ENCODE peak calls at places on chromosomes 2 and 18, in six cellular contexts. Z is heart left ventricle, J is RWPE2, G is psoas muscle, N is upper lobe of right lung, A is uterus. U is an unnamed sample.
A peak's percentile ranks its signal among the peaks of the same experiment; 100 is the strongest.

GRCh38 chr18:58865714-58866113 is 1.0 kb downstream of the ZNF532 start:
- DNase-seq in Z (no peak), J (no peak), G (no peak), N (no peak), A (no peak), U (no peak)

GRCh38 chr2:205776139-205776538 is 93.8 kb downstream of the NRP2 start:
- DNase-seq in Z (peak; percentile 36), J (no peak), G (peak; percentile 64), N (peak; percentile 67), A (no peak), U (peak; percentile 48)

GRCh38 chr2:180944372-180944771 is 36.0 kb upstream of the UBE2E3 start:
- DNase-seq in Z (no peak), J (no peak), G (no peak), N (no peak), A (no peak), U (no peak)

GRCh38 chr2:97905294-97905693 is 90.5 kb downstream of the TMEM131 start:
- DNase-seq in Z (no peak), J (no peak), G (no peak), N (no peak), A (no peak), U (no peak)

GRCh38 chr2:205570641-205571040 is 111.7 kb upstream of the NRP2 start:
- DNase-seq in Z (no peak), J (no peak), G (no peak), N (no peak), A (no peak), U (no peak)

GRCh38 chr2:127683766-127684165 is 8.4 kb upstream of the LIMS2 start:
- DNase-seq in Z (no peak), J (no peak), G (peak; percentile 64), N (no peak), A (no peak), U (no peak)

GRCh38 chr2:86223098-86223681 is 23.9 kb downstream of the MRPL35 start:
- DNase-seq in Z (peak; percentile 73), J (no peak), G (peak; percentile 71), N (no peak), A (peak; percentile 89), U (peak; percentile 66)

GRCh38 chr2:159562248-159562647 is 54.1 kb downstream of the BAZ2B start:
- DNase-seq in Z (no peak), J (no peak), G (no peak), N (no peak), A (no peak), U (no peak)

GRCh38 chr2:75130171-75130570 is 69.1 kb downstream of the TACR1 start:
- DNase-seq in Z (no peak), J (no peak), G (no peak), N (no peak), A (no peak), U (no peak)

GRCh38 chr2:128585706-128586105 is 267.0 kb upstream of the HS6ST1 start:
- DNase-seq in Z (no peak), J (no peak), G (no peak), N (no peak), A (no peak), U (peak; percentile 44)

GRCh38 chr2:177530513-177531039 is 138.0 kb downstream of the AGPS start:
- DNase-seq in Z (no peak), J (no peak), G (no peak), N (no peak), A (no peak), U (no peak)

GRCh38 chr2:212607080-212607479 is 68.5 kb upstream of the ERBB4 start:
- DNase-seq in Z (no peak), J (no peak), G (no peak), N (no peak), A (no peak), U (no peak)

GRCh38 chr2:149313512-149313972 is 16.8 kb upstream of the LYPD6 start:
- DNase-seq in Z (no peak), J (no peak), G (no peak), N (no peak), A (peak; percentile 16), U (peak; percentile 70)

GRCh38 chr2:170679607-170680079 is 35.5 kb upstream of the SP5 start:
- DNase-seq in Z (no peak), J (no peak), G (no peak), N (no peak), A (no peak), U (peak; percentile 44)

GRCh38 chr2:3145471-3146027 is 232.1 kb downstream of the EIPR1 start:
- DNase-seq in Z (no peak), J (no peak), G (no peak), N (no peak), A (no peak), U (no peak)

GRCh38 chr2:238015705-238016104 is 45.1 kb upstream of the SCLY start:
- DNase-seq in Z (no peak), J (no peak), G (no peak), N (no peak), A (no peak), U (no peak)

GRCh38 chr18:49656098-49656591 is 94.3 kb downstream of the LIPG start:
- DNase-seq in Z (no peak), J (no peak), G (no peak), N (no peak), A (no peak), U (peak; percentile 52)

GRCh38 chr2:12501469-12502147 is 215.1 kb upstream of the TRIB2 start:
- DNase-seq in Z (peak; percentile 78), J (no peak), G (peak; percentile 54), N (no peak), A (peak; percentile 63), U (no peak)

GRCh38 chr2:167697194-167697593 is 550.2 kb downstream of the STK39 start:
- DNase-seq in Z (no peak), J (no peak), G (no peak), N (no peak), A (no peak), U (no peak)

GRCh38 chr2:162677476-162677875 is 161.1 kb downstream of the KCNH7 start:
- DNase-seq in Z (no peak), J (no peak), G (no peak), N (no peak), A (no peak), U (no peak)

GRCh38 chr2:217928324-217929293 is 74.2 kb downstream of the TNS1 start:
- DNase-seq in Z (no peak), J (no peak), G (no peak), N (peak; percentile 92), A (peak; percentile 80), U (no peak)

GRCh38 chr2:219803294-219803693 is 175.9 kb downstream of the SLC4A3 start:
- DNase-seq in Z (no peak), J (no peak), G (no peak), N (no peak), A (no peak), U (no peak)

GRCh38 chr2:127179756-127180155 is 40.3 kb downstream of the CYP27C1 start:
- DNase-seq in Z (no peak), J (no peak), G (no peak), N (no peak), A (no peak), U (no peak)

GRCh38 chr2:224948859-224949258 is 93.4 kb downstream of the DOCK10 start:
- DNase-seq in Z (no peak), J (no peak), G (no peak), N (no peak), A (no peak), U (no peak)

GRCh38 chr2:5360081-5360480 is 332.1 kb upstream of the SOX11 start:
- DNase-seq in Z (no peak), J (no peak), G (no peak), N (no peak), A (no peak), U (no peak)

GRCh38 chr2:205658572-205658971 is 23.7 kb upstream of the NRP2 start:
- DNase-seq in Z (no peak), J (no peak), G (no peak), N (no peak), A (no peak), U (no peak)

GRCh38 chr2:46780801-46781445 is 134.7 kb downstream of the MCFD2 start:
- DNase-seq in Z (peak; percentile 52), J (no peak), G (peak; percentile 52), N (no peak), A (peak; percentile 66), U (peak; percentile 49)

GRCh38 chr2:217943379-217944321 is 59.1 kb downstream of the TNS1 start:
- DNase-seq in Z (peak; percentile 91), J (no peak), G (peak; percentile 91), N (peak; percentile 93), A (peak; percentile 85), U (peak; percentile 93)

GRCh38 chr2:218607436-218608115 is at the start of gene PLCD4:
- DNase-seq in Z (peak; percentile 15), J (peak; percentile 78), G (peak; percentile 75), N (no peak), A (no peak), U (peak; percentile 24)

GRCh38 chr2:124131271-124131670 is 106.2 kb downstream of the CNTNAP5 start:
- DNase-seq in Z (no peak), J (no peak), G (no peak), N (no peak), A (no peak), U (no peak)

GRCh38 chr2:222127660-222128059 is 171.1 kb downstream of the PAX3 start:
- DNase-seq in Z (no peak), J (no peak), G (no peak), N (no peak), A (no peak), U (peak; percentile 10)

DNA sequence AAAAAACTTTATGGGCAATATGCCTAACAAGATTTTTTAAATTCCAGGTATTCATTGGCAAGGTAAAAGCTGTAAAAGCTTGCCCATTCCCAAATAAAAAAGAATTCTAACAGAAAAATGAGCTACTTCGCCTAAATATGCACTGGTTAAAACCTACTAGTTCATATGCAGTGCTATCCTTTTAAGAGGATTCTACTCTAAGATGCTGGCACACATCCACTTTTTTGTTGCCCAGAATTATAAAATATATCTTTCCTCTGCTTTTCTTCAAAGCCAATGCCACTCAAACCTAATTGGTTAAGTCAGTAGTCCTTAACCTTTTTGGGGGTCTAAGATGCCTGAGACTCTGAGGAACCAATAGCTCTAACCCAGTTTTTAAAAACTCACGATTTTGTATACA is 3.2 kb downstream of the XPO1 start:
- DNase-seq in Z (no peak), J (no peak), G (no peak), N (no peak), A (no peak), U (no peak)
- H3K4me3 ChIP-seq in Z (peak overlapping the region; percentile 90), J (peak overlapping the region; percentile 42), G (peak overlapping the region; percentile 87), N (peak overlapping the region; percentile 83), A (peak overlapping the region; percentile 85), U (peak overlapping the region; percentile 90)

GRCh38 chr2:151465771-151466170 is 56.1 kb downstream of the RIF1 start:
- DNase-seq in Z (no peak), J (no peak), G (no peak), N (no peak), A (no peak), U (no peak)
- H3K36me3 ChIP-seq in Z (peaks cover 99% of the 10 kb centered on the region), J (peaks cover 100% of the 10 kb centered on the region), G (peaks cover 82% of the 10 kb centered on the region), N (peaks cover 100% of the 10 kb centered on the region), A (no peaks in the 10 kb centered on the region), U (peaks cover 6% of the 10 kb centered on the region)

GRCh38 chr2:8265827-8266226 is 416.0 kb upstream of the ID2 start:
- DNase-seq in Z (no peak), J (no peak), G (no peak), N (no peak), A (no peak), U (no peak)
- TF ChIP-seq CTCF in Z (no peak), J (no peak), G (no peak), N (no peak), A (no peak), U (no peak)

DNA sequence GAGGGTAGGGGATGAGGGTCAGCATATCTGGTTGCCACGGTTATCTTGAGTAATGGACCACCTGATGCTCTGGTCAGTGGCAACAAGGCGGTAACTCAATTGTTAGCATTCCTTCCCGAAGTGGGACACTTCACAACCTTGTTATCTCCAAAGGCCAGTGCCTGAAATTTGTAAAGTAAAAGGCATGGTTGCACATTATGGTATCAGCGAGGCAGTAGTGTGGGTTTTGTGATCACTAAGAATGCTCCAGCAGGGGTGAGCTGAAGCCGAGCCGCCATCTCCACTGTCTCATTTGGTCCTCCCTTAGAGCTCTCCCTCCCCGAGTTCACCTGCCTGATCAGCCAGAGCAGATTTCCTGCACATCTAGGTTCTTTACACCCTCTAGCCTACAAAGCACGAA is 50.5 kb upstream of the LGALSL start:
- DNase-seq in Z (no peak), J (no peak), G (no peak), N (no peak), A (no peak), U (no peak)
- H3K4me3 ChIP-seq in Z (peak overlapping the region; percentile 5), J (no peak overlapping the region), G (peak overlapping the region; percentile 39), N (no peak overlapping the region), A (no peak overlapping the region), U (no peak overlapping the region)

U was measured in hepatocyte.